ENCODE peak calls at places on chromosomes 11 and 22, in five cellular contexts. N is HCT116, H is mammary epithelial cell, B is tibial nerve, M is mucosa of descending colon. V is an unnamed sample. For H3K4me1, the result is how much of the 10 kb centered on the place peaks cover.

GRCh38 chr22:21643533-21644357 is 1.6 kb downstream of the SDF2L1 start:
- DNase-seq in N (no peak), H (no peak), B (no peak), M (no peak), V (peak)

GRCh38 chr11:16013649-16014275 is 342.6 kb downstream of the SOX6 start:
- DNase-seq in N (no peak), H (no peak), B (no peak), M (no peak), V (no peak)

GRCh38 chr22:19723165-19723989 is at the start of gene GP1BB:
- DNase-seq in N (no peak), H (no peak), B (no peak), M (no peak), V (no peak)

GRCh38 chr11:72079776-72080325 is 491 bp downstream of the NUMA1 start:
- DNase-seq in N (no peak), H (peak), B (no peak), M (peak), V (no peak)

GRCh38 chr11:61966673-61967176 is 709 bp downstream of the FTH1 start:
- DNase-seq in N (no peak), H (peak), B (no peak), M (peak), V (no peak)

GRCh38 chr22:42194953-42195352 is 64.3 kb upstream of the CYP2D6 start:
- DNase-seq in N (no peak), H (peak), B (no peak), M (no peak), V (no peak)

GRCh38 chr11:88087281-88087680 is 88.0 kb downstream of the RAB38 start:
- DNase-seq in N (no peak), H (no peak), B (no peak), M (no peak), V (no peak)

GRCh38 chr11:111177037-111177988 is 68.2 kb upstream of the POU2AF2 start:
- DNase-seq in N (no peak), H (no peak), B (no peak), M (no peak), V (no peak)

GRCh38 chr11:64643258-64643881 is 52.4 kb downstream of the SLC22A12 start:
- DNase-seq in N (no peak), H (no peak), B (no peak), M (no peak), V (peak)

GRCh38 chr11:112308651-112309050 is 48.0 kb upstream of the PLET1 start:
- DNase-seq in N (no peak), H (no peak), B (no peak), M (no peak), V (no peak)

GRCh38 chr11:67666676-67667489 is 7.5 kb downstream of the ALDH3B2 start:
- DNase-seq in N (no peak), H (no peak), B (no peak), M (no peak), V (peak)

GRCh38 chr11:7609015-7609414 is 64.3 kb downstream of the CYB5R2 start:
- DNase-seq in N (no peak), H (no peak), B (no peak), M (no peak), V (no peak)

GRCh38 chr11:50078001-50078400 is 45.3 kb downstream of the OR4C45 start:
- DNase-seq in N (no peak), H (no peak), B (no peak), M (no peak), V (no peak)

GRCh38 chr11:10414659-10415058 is 40.4 kb upstream of the AMPD3 start:
- DNase-seq in N (no peak), H (no peak), B (no peak), M (peak), V (peak)

GRCh38 chr22:33844273-33844672 is 76.0 kb downstream of the LARGE1 start:
- DNase-seq in N (no peak), H (no peak), B (no peak), M (no peak), V (no peak)

GRCh38 chr22:38208549-38209097 is 6.8 kb downstream of the MAFF start:
- DNase-seq in N (no peak), H (no peak), B (no peak), M (no peak), V (no peak)

GRCh38 chr11:100671471-100671870 is 15.6 kb upstream of the ARHGAP42 start:
- DNase-seq in N (no peak), H (no peak), B (no peak), M (no peak), V (no peak)

GRCh38 chr11:64072871-64073270 is 37.1 kb downstream of the FLRT1 start:
- DNase-seq in N (no peak), H (no peak), B (no peak), M (no peak), V (peak)

GRCh38 chr22:24175160-24175808 is 6.0 kb upstream of the SUSD2 start:
- DNase-seq in N (peak), H (peak), B (peak), M (peak), V (no peak)

GRCh38 chr11:8070417-8071101 is 10.5 kb upstream of the TUB start:
- DNase-seq in N (peak), H (peak), B (no peak), M (no peak), V (no peak)

GRCh38 chr11:71331631-71332030 is 79.3 kb upstream of the SHANK2 start:
- DNase-seq in N (no peak), H (no peak), B (no peak), M (no peak), V (no peak)

DNA sequence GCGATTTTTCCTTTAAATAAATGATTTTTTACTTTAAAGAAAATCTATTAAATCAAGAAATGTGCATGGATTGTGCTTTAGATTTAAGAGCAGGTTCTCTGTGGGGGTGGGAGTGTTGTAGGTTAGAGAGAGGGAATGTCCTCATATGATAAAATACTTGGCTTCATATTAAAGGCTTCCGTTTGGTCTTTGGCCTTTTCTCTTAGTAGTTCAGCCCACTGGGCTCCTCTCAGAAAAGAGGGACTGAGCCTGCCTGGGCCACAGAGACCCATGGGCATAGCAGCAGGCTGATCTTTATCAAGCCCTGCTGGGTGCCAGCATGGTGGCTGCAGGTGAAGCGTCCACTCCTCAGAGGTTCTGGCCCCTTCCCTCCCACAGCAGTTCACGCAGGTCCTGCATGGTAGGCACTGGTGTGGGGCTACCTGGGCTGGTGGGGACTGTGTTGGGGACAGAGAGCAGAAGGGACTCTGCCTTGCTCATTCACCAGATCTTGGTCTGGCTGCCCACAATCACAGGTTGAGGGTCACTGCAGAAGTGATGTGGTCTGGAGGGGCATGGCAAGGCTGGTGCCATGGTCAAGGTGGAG is 4.3 kb downstream of the PANX1 start:
- DNase-seq in N (no peak), H (no peak), B (no peak), M (no peak), V (no peak)
- H3K4me1 ChIP-seq in N (half or more), H (half or more), B (under half), M (under half), V (half or more)

GRCh38 chr11:76772100-76772782 is 10.9 kb upstream of the TSKU start:
- DNase-seq in N (no peak), H (no peak), B (no peak), M (no peak), V (no peak)
- H3K4me1 ChIP-seq in N (under half), H (half or more), B (half or more), M (half or more), V (under half)

GRCh38 chr11:68831124-68831523 is 10.6 kb downstream of the CPT1A start:
- DNase-seq in N (no peak), H (no peak), B (no peak), M (peak), V (no peak)
- H3K4me1 ChIP-seq in N (under half), H (under half), B (under half), M (half or more), V (half or more)

DNA sequence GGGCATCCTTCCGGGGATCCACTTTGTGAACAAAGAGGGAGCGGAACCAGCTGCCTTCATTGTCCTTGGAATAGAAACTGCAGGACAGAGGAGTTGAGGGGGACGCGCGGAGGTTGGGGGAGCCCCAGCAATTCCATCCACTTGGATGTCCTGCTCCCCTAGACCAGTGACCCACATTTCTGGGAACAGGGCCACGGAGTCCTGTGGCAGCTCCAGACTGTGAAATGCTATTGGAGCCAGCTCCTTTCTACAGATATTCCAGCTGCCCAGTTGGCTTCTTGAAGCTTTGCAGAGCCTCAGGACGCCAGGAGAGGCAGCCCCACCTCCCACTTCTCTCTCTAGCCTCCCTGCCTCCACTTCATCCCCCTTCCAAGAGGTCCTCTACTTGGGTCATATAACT is 10.5 kb downstream of the NIPSNAP1 start:
- DNase-seq in N (no peak), H (no peak), B (no peak), M (no peak), V (no peak)
- H3K4me1 ChIP-seq in N (under half), H (under half), B (under half), M (under half), V (under half)

V was measured in upper lobe of left lung.